ENCODE peak calls at places on chromosome 2, in five cellular contexts. J, Z, S, Y and D are unnamed samples.

GRCh38 chr2:69945447-69945846 is 16.0 kb downstream of the ASPRV1 start:
- DNase-seq in J (no peak), Z (no peak), S (no peak), Y (peak; percentile 46), D (no peak)

GRCh38 chr2:221254281-221254680 is 317.8 kb downstream of the EPHA4 start:
- DNase-seq in J (no peak), Z (no peak), S (no peak), Y (no peak), D (no peak)

GRCh38 chr2:189328451-189329249 is 112.6 kb upstream of the WDR75 start:
- DNase-seq in J (no peak), Z (no peak), S (peak; percentile 40), Y (no peak), D (no peak)

GRCh38 chr2:172096661-172097547 is 5.8 kb downstream of the DLX2 start:
- DNase-seq in J (peak; percentile 24), Z (no peak), S (peak; percentile 89), Y (no peak), D (no peak)

GRCh38 chr2:241354668-241355658 is 1.1 kb upstream of the FARP2 start:
- DNase-seq in J (peak; percentile 45), Z (peak; percentile 44), S (peak; percentile 81), Y (peak; percentile 10), D (peak; percentile 59)

GRCh38 chr2:10195278-10196219 is 73.0 kb downstream of the RRM2 start:
- DNase-seq in J (no peak), Z (no peak), S (no peak), Y (no peak), D (no peak)

GRCh38 chr2:181596556-181596955 is 60.3 kb downstream of the CERKL start:
- DNase-seq in J (no peak), Z (no peak), S (no peak), Y (no peak), D (no peak)

GRCh38 chr2:219155054-219155644 is 5.5 kb downstream of the NHEJ1 start:
- DNase-seq in J (peak; percentile 62), Z (no peak), S (peak; percentile 52), Y (peak; percentile 31), D (no peak)

GRCh38 chr2:119730598-119731278 is 29.0 kb upstream of the PTPN4 start:
- DNase-seq in J (peak; percentile 47), Z (no peak), S (no peak), Y (no peak), D (no peak)

GRCh38 chr2:226116346-226116745 is 683.3 kb downstream of the IRS1 start:
- DNase-seq in J (no peak), Z (no peak), S (no peak), Y (no peak), D (no peak)

GRCh38 chr2:236180831-236181453 is 12.8 kb upstream of the GBX2 start:
- DNase-seq in J (no peak), Z (no peak), S (peak; percentile 45), Y (no peak), D (peak; percentile 20)

GRCh38 chr2:192267484-192267883 is 72.8 kb upstream of the TMEFF2 start:
- DNase-seq in J (no peak), Z (no peak), S (peak; percentile 59), Y (no peak), D (no peak)

GRCh38 chr2:100865819-100866462 is 46.0 kb downstream of the NPAS2 start:
- DNase-seq in J (no peak), Z (no peak), S (peak; percentile 73), Y (no peak), D (no peak)

GRCh38 chr2:128366746-128367511 is 48.3 kb upstream of the HS6ST1 start:
- DNase-seq in J (no peak), Z (no peak), S (no peak), Y (no peak), D (no peak)

GRCh38 chr2:43226955-43227829 is 786 bp upstream of the ZFP36L2 start:
- DNase-seq in J (peak; percentile 55), Z (peak; percentile 38), S (peak; percentile 74), Y (peak; percentile 67), D (peak; percentile 35)

GRCh38 chr2:38535745-38536506 is 66.8 kb downstream of the HNRNPLL start:
- DNase-seq in J (no peak), Z (peak; percentile 66), S (peak; percentile 45), Y (peak; percentile 41), D (peak; percentile 66)

GRCh38 chr2:64447317-64448060 is 6.5 kb upstream of the LGALSL start:
- DNase-seq in J (no peak), Z (no peak), S (no peak), Y (no peak), D (no peak)

GRCh38 chr2:285506-285905 is 2.4 kb downstream of the ALKAL2 start:
- DNase-seq in J (no peak), Z (no peak), S (peak; percentile 79), Y (no peak), D (no peak)